ENCODE peak calls at places on chromosomes 2 and 18, in eight cellular contexts. C is effector memory CD4-positive, alpha-beta T cell; B is activated CD8-positive, alpha-beta T cell treated with anti-CD3 and anti-CD28 coated beads, Interleukin-2, amount 10 ng/mL, durations not matched to agents 7 days and 5 days; J is hypothalamus; Y is NB4; W is AG10803; E is HTR-8/SVneo; T is AG04449. Q is an unnamed sample.

GRCh38 chr2:9300829-9301453 is 94.3 kb downstream of the ASAP2 start:
- DNase-seq in C (no peak), B (no peak), J (no peak), Y (no peak), W (no peak), E (no peak), T (no peak), Q (no peak)

GRCh38 chr2:1499033-1499795 is 86.0 kb downstream of the TPO start:
- DNase-seq in C (no peak), B (no peak), J (no peak), Y (no peak), W (no peak), E (no peak), T (no peak), Q (no peak)

GRCh38 chr2:241354668-241355658 is 1.1 kb upstream of the FARP2 start:
- DNase-seq in C (peak), B (peak), J (no peak), Y (peak), W (peak), E (peak), T (no peak), Q (peak)

GRCh38 chr2:47639469-47639868 is 143.5 kb upstream of the MSH6 start:
- DNase-seq in C (no peak), B (no peak), J (no peak), Y (no peak), W (no peak), E (no peak), T (no peak), Q (no peak)

GRCh38 chr2:85995648-85996529 is 107.1 kb upstream of the ST3GAL5 start:
- DNase-seq in C (no peak), B (no peak), J (no peak), Y (no peak), W (no peak), E (no peak), T (no peak), Q (no peak)

GRCh38 chr2:191166111-191166755 is 15.4 kb upstream of the STAT4 start:
- DNase-seq in C (no peak), B (no peak), J (no peak), Y (no peak), W (no peak), E (peak), T (no peak), Q (no peak)

GRCh38 chr2:219881851-219882250 is 254.4 kb downstream of the SLC4A3 start:
- DNase-seq in C (no peak), B (no peak), J (no peak), Y (no peak), W (no peak), E (no peak), T (no peak), Q (no peak)

GRCh38 chr2:62787381-62787780 is 81.9 kb downstream of the EHBP1 start:
- DNase-seq in C (no peak), B (no peak), J (no peak), Y (peak), W (peak), E (peak), T (no peak), Q (no peak)

GRCh38 chr2:53629527-53629926 is 138.1 kb upstream of the CHAC2 start:
- DNase-seq in C (no peak), B (no peak), J (peak), Y (no peak), W (no peak), E (no peak), T (no peak), Q (no peak)

GRCh38 chr2:22958281-22958680 is 426.7 kb upstream of the KLHL29 start:
- DNase-seq in C (no peak), B (no peak), J (no peak), Y (no peak), W (no peak), E (no peak), T (no peak), Q (no peak)

GRCh38 chr2:28662468-28663095 is 89.0 kb upstream of the PPP1CB start:
- DNase-seq in C (no peak), B (no peak), J (no peak), Y (no peak), W (peak), E (peak), T (no peak), Q (no peak)

GRCh38 chr2:45119038-45119437 is 109.8 kb upstream of the SIX2 start:
- DNase-seq in C (no peak), B (no peak), J (no peak), Y (no peak), W (peak), E (peak), T (no peak), Q (no peak)

GRCh38 chr2:101696272-101697123 is 1.0 kb upstream of the MAP4K4 start:
- DNase-seq in C (no peak), B (peak), J (peak), Y (no peak), W (peak), E (no peak), T (no peak), Q (no peak)

GRCh38 chr2:216023055-216023648 is 9.8 kb upstream of the MREG start:
- DNase-seq in C (peak), B (peak), J (no peak), Y (peak), W (peak), E (peak), T (no peak), Q (peak)

GRCh38 chr18:22939649-22940048 is 6.5 kb downstream of the RBBP8 start:
- DNase-seq in C (no peak), B (no peak), J (no peak), Y (peak), W (no peak), E (no peak), T (no peak), Q (no peak)

GRCh38 chr2:36425771-36426340 is 70.3 kb downstream of the CRIM1 start:
- DNase-seq in C (no peak), B (no peak), J (no peak), Y (no peak), W (peak), E (no peak), T (no peak), Q (no peak)